ENCODE peak calls at places on chromosomes 2 and 18, in nine cellular contexts. G is adrenal gland, M is fibroblast of lung, X is tibial nerve, O is Panc1, J is PC-3, L is heart right ventricle, A is uterus, P is HCT116. F is an unnamed sample.

GRCh38 chr2:234366891-234367290 is 130.0 kb downstream of the ARL4C start:
- DNase-seq in G (peak; percentile 17), M (peak; percentile 86), X (no peak), O (no peak), J (peak; percentile 55), L (no peak), A (no peak), P (no peak), F (no peak)

GRCh38 chr2:146652311-146652710 is 1192.5 kb upstream of the ACVR2A start:
- DNase-seq in G (no peak), M (peak; percentile 16), X (no peak), O (no peak), J (peak; percentile 51), L (no peak), A (no peak), P (no peak), F (no peak)

GRCh38 chr18:54939375-54939917 is 19.8 kb downstream of the CCDC68 start:
- DNase-seq in G (no peak), M (no peak), X (no peak), O (no peak), J (no peak), L (no peak), A (no peak), P (no peak), F (no peak)

GRCh38 chr2:7190587-7191320 is 273.5 kb downstream of the RNF144A start:
- DNase-seq in G (no peak), M (no peak), X (no peak), O (no peak), J (no peak), L (no peak), A (no peak), P (no peak), F (no peak)

GRCh38 chr2:201110615-201111014 is 5.3 kb upstream of the CFLAR start:
- DNase-seq in G (no peak), M (no peak), X (no peak), O (no peak), J (no peak), L (no peak), A (no peak), P (no peak), F (no peak)

GRCh38 chr18:3671181-3671580 is 221.2 kb downstream of the TGIF1 start:
- DNase-seq in G (no peak), M (no peak), X (no peak), O (no peak), J (no peak), L (no peak), A (no peak), P (no peak), F (no peak)

GRCh38 chr2:128611421-128612320 is 293.0 kb upstream of the HS6ST1 start:
- DNase-seq in G (no peak), M (no peak), X (no peak), O (no peak), J (no peak), L (no peak), A (no peak), P (no peak), F (peak; percentile 54)

GRCh38 chr2:104976603-104977120 is 61.2 kb upstream of the MRPS9 start:
- DNase-seq in G (no peak), M (no peak), X (no peak), O (no peak), J (peak; percentile 49), L (no peak), A (no peak), P (peak; percentile 40), F (no peak)

GRCh38 chr2:219104107-219105050 is 43.7 kb upstream of the IHH start:
- DNase-seq in G (no peak), M (peak; percentile 39), X (no peak), O (no peak), J (peak; percentile 68), L (no peak), A (no peak), P (peak; percentile 33), F (no peak)

GRCh38 chr2:218397502-218398436 is 1.9 kb upstream of the CTDSP1 start:
- DNase-seq in G (peak; percentile 85), M (peak; percentile 65), X (peak; percentile 56), O (no peak), J (peak; percentile 79), L (peak; percentile 85), A (peak; percentile 77), P (peak; percentile 58), F (peak; percentile 91)

GRCh38 chr2:65070172-65070830 is 14.1 kb downstream of the CEP68 start:
- DNase-seq in G (peak; percentile 85), M (peak; percentile 31), X (no peak), O (no peak), J (peak; percentile 62), L (no peak), A (no peak), P (peak; percentile 27), F (no peak)

GRCh38 chr2:38959938-38960608 is 70.4 kb downstream of the ARHGEF33 start:
- DNase-seq in G (peak; percentile 84), M (peak; percentile 88), X (peak; percentile 53), O (no peak), J (no peak), L (peak; percentile 62), A (peak; percentile 65), P (no peak), F (peak; percentile 85)

GRCh38 chr2:221203846-221204245 is 368.3 kb downstream of the EPHA4 start:
- DNase-seq in G (no peak), M (no peak), X (no peak), O (no peak), J (no peak), L (no peak), A (no peak), P (no peak), F (no peak)

GRCh38 chr2:64404743-64405142 is 49.2 kb upstream of the LGALSL start:
- DNase-seq in G (peak; percentile 84), M (peak; percentile 85), X (peak; percentile 17), O (no peak), J (peak; percentile 7), L (peak; percentile 64), A (peak; percentile 48), P (no peak), F (peak; percentile 61)

GRCh38 chr2:8488001-8488738 is 193.7 kb upstream of the ID2 start:
- DNase-seq in G (no peak), M (no peak), X (no peak), O (no peak), J (no peak), L (no peak), A (no peak), P (no peak), F (no peak)

GRCh38 chr18:79047556-79048244 is 21.5 kb upstream of the ATP9B start:
- DNase-seq in G (peak; percentile 54), M (no peak), X (no peak), O (no peak), J (peak; percentile 22), L (no peak), A (no peak), P (no peak), F (no peak)

GRCh38 chr2:186009341-186009740 is 270.7 kb downstream of the FSIP2 start:
- DNase-seq in G (no peak), M (no peak), X (no peak), O (no peak), J (no peak), L (no peak), A (no peak), P (no peak), F (no peak)
- H3K9me3 ChIP-seq in G (no peaks in the 10 kb centered on the region), M (no peaks in the 10 kb centered on the region), X (no peaks in the 10 kb centered on the region), O (no peaks in the 10 kb centered on the region), J (no peaks in the 10 kb centered on the region), L (peaks cover 23% of the 10 kb centered on the region), A (peaks cover 10% of the 10 kb centered on the region), P (no peaks in the 10 kb centered on the region), F (peaks cover 6% of the 10 kb centered on the region)

GRCh38 chr2:159155791-159156190 is 130.7 kb downstream of the WDSUB1 start:
- DNase-seq in G (no peak), M (no peak), X (no peak), O (no peak), J (no peak), L (no peak), A (no peak), P (no peak), F (no peak)

GRCh38 chr2:159157361-159158045 is 129.0 kb downstream of the WDSUB1 start:
- DNase-seq in G (no peak), M (no peak), X (no peak), O (no peak), J (no peak), L (no peak), A (no peak), P (no peak), F (no peak)

GRCh38 chr2:159156834-159157233 is 129.7 kb downstream of the WDSUB1 start:
- DNase-seq in G (no peak), M (no peak), X (no peak), O (no peak), J (no peak), L (no peak), A (no peak), P (no peak), F (no peak)

GRCh38 chr2:159153463-159153862 is 133.0 kb downstream of the WDSUB1 start:
- DNase-seq in G (no peak), M (no peak), X (no peak), O (no peak), J (peak; percentile 67), L (no peak), A (no peak), P (peak; percentile 87), F (no peak)

DNA sequence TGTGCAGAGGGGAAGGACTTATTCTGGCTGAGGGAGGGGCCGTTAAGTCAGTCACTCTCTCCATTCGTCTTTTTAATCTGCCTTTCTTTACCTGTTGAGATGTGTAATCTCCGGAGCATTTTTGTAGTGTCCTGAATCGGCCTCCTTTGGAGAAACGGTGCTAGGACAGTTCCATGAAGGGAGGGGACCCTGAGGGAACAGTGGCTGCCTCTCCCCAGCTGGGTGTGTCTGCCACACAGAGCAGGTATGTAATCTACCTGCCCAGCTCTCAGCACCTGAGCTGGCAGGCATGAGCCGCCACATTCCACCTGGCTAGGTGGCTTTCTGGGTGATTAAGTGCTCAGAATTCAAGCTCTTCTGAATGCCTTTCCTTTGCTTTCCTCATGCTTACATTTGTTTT is 131.2 kb downstream of the WDSUB1 start:
- DNase-seq in G (no peak), M (no peak), X (no peak), O (no peak), J (peak; percentile 77), L (no peak), A (no peak), P (no peak), F (peak; percentile 78)
- H3K4me1 ChIP-seq in G (peaks cover 12% of the 10 kb centered on the region), M (peaks cover under 1% of the 10 kb centered on the region), X (peaks cover 3% of the 10 kb centered on the region), O (no peaks in the 10 kb centered on the region), J (peaks cover 28% of the 10 kb centered on the region), L (peaks cover 48% of the 10 kb centered on the region), A (no peaks in the 10 kb centered on the region), P (peaks cover 41% of the 10 kb centered on the region), F (peaks cover 61% of the 10 kb centered on the region)

GRCh38 chr2:205763708-205764501 is 81.6 kb downstream of the NRP2 start:
- DNase-seq in G (no peak), M (peak; percentile 76), X (peak; percentile 40), O (no peak), J (no peak), L (peak; percentile 37), A (peak; percentile 60), P (no peak), F (peak; percentile 74)
- TF ChIP-seq CTCF in G (no peak), M (peak; percentile 49), X (peak; percentile 65), O (peak; percentile 75), J (peak; percentile 48), L (peak; percentile 32), A (peak; percentile 46), P (peak; percentile 8), F (peak; percentile 45)

DNA sequence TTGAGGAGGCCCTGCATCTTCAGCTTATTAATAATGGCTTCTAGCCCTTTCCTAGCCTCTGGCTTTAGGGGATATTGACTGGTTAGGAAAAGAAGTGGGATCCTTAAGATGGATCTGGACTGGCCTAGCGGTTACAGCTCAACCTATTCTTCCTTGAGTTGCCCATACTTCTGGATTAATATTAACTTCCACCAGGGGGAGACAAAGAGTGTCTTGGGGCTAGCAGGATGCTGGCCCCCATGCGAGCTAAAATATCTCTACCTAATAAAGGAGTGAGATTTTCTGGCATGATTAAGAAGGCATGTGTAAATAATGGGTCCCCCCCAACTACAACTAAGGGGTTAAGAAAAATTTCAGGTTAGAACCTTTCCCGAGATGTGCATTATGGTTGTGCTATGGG is 23.2 kb upstream of the PLA2R1 start:
- DNase-seq in G (no peak), M (no peak), X (no peak), O (no peak), J (no peak), L (no peak), A (no peak), P (no peak), F (no peak)
- H3K9me3 ChIP-seq in G (no peaks in the 10 kb centered on the region), M (no peaks in the 10 kb centered on the region), X (no peaks in the 10 kb centered on the region), O (peaks cover 13% of the 10 kb centered on the region), J (peaks cover 12% of the 10 kb centered on the region), L (peaks cover 47% of the 10 kb centered on the region), A (peaks cover 47% of the 10 kb centered on the region), P (peaks cover 17% of the 10 kb centered on the region), F (peaks cover 32% of the 10 kb centered on the region)